ENCODE peak calls at places on chromosomes 4 and X, in seven cellular contexts. F, M, Y, X, R, H and O are unnamed samples.

GRCh38 chr4:109912706-109913621 is at the start of gene EGF:
- DNase-seq in F (no peak), M (peak), Y (no peak), X (peak), R (peak), H (no peak), O (no peak)

GRCh38 chr4:561456-561855 is 14.6 kb downstream of the TMEM271 start:
- DNase-seq in F (no peak), M (no peak), Y (no peak), X (no peak), R (no peak), H (no peak), O (no peak)

GRCh38 chr4:61938250-61938846 is 738.2 kb downstream of the ADGRL3 start:
- DNase-seq in F (no peak), M (peak), Y (no peak), X (no peak), R (no peak), H (no peak), O (peak)

GRCh38 chr4:165330666-165331065 is 3.2 kb downstream of the MSMO1 start:
- DNase-seq in F (no peak), M (no peak), Y (no peak), X (no peak), R (no peak), H (no peak), O (no peak)

GRCh38 chr4:6327220-6327917 is 57.7 kb downstream of the WFS1 start:
- DNase-seq in F (peak), M (peak), Y (peak), X (peak), R (peak), H (peak), O (no peak)

GRCh38 chr4:23097251-23097650 is 404.5 kb downstream of the GBA3 start:
- DNase-seq in F (no peak), M (no peak), Y (no peak), X (no peak), R (peak), H (no peak), O (no peak)

GRCh38 chr4:1246901-1247810 is 1.8 kb downstream of the CTBP1 start:
- DNase-seq in F (no peak), M (peak), Y (no peak), X (no peak), R (no peak), H (peak), O (no peak)

GRCh38 chrX:68692651-68693050 is 45.2 kb downstream of the STARD8 start:
- DNase-seq in F (no peak), M (no peak), Y (no peak), X (no peak), R (peak), H (no peak), O (no peak)

GRCh38 chr4:40550900-40551546 is 78.6 kb downstream of the RBM47 start:
- DNase-seq in F (no peak), M (peak), Y (no peak), X (no peak), R (peak), H (no peak), O (no peak)

GRCh38 chr4:151099976-151100417 is 569 bp downstream of the RPS3A start:
- DNase-seq in F (no peak), M (peak), Y (no peak), X (no peak), R (peak), H (no peak), O (no peak)

GRCh38 chrX:56803849-56804681 is 75.0 kb downstream of the NBDY start:
- DNase-seq in F (no peak), M (no peak), Y (no peak), X (peak), R (no peak), H (no peak), O (no peak)

GRCh38 chrX:31435592-31435991 is 363.8 kb upstream of the FTHL17 start:
- DNase-seq in F (peak), M (peak), Y (peak), X (no peak), R (peak), H (no peak), O (peak)

GRCh38 chr4:156137971-156138581 is 184.4 kb upstream of the CTSO start:
- DNase-seq in F (no peak), M (no peak), Y (no peak), X (peak), R (no peak), H (no peak), O (no peak)

GRCh38 chrX:136767104-136767941 is 13.4 kb downstream of the ARHGEF6 start:
- DNase-seq in F (peak), M (peak), Y (peak), X (peak), R (peak), H (no peak), O (no peak)

GRCh38 chr4:68906238-68907137 is 45.1 kb downstream of the UGT2A3 start:
- DNase-seq in F (no peak), M (peak), Y (no peak), X (no peak), R (peak), H (no peak), O (peak)

GRCh38 chr4:153731239-153731638 is 28.6 kb downstream of the RNF175 start:
- DNase-seq in F (no peak), M (no peak), Y (no peak), X (no peak), R (peak), H (no peak), O (no peak)

GRCh38 chr4:835148-836002 is 9.4 kb upstream of the CPLX1 start:
- DNase-seq in F (no peak), M (no peak), Y (no peak), X (no peak), R (no peak), H (no peak), O (no peak)

GRCh38 chr4:15420642-15421041 is 7.2 kb upstream of the C1QTNF7 start:
- DNase-seq in F (peak), M (no peak), Y (peak), X (peak), R (peak), H (no peak), O (no peak)

GRCh38 chrX:119638725-119639471 is 32.7 kb upstream of the NKRF start:
- DNase-seq in F (no peak), M (no peak), Y (no peak), X (no peak), R (no peak), H (no peak), O (no peak)

GRCh38 chr4:159297088-159297487 is 194.2 kb downstream of the RAPGEF2 start:
- DNase-seq in F (no peak), M (no peak), Y (no peak), X (no peak), R (no peak), H (no peak), O (no peak)

GRCh38 chr4:167114416-167114971 is 119.8 kb downstream of the SPOCK3 start:
- DNase-seq in F (no peak), M (no peak), Y (no peak), X (no peak), R (peak), H (no peak), O (no peak)

GRCh38 chrX:153645921-153646481 is 1.0 kb upstream of the DUSP9 start:
- DNase-seq in F (no peak), M (no peak), Y (no peak), X (no peak), R (no peak), H (no peak), O (no peak)

GRCh38 chrX:103488332-103488731 is 31.0 kb downstream of the RAB40A start:
- DNase-seq in F (no peak), M (peak), Y (no peak), X (no peak), R (peak), H (no peak), O (no peak)

GRCh38 chr4:9812530-9813340 is 31.3 kb downstream of the DRD5 start:
- DNase-seq in F (no peak), M (no peak), Y (no peak), X (peak), R (no peak), H (no peak), O (no peak)

GRCh38 chrX:40012039-40012799 is 85.5 kb downstream of the BCOR start:
- DNase-seq in F (no peak), M (no peak), Y (no peak), X (no peak), R (peak), H (no peak), O (no peak)

GRCh38 chr4:72216539-72217277 is 184.9 kb downstream of the NPFFR2 start:
- DNase-seq in F (no peak), M (no peak), Y (no peak), X (no peak), R (no peak), H (no peak), O (no peak)

GRCh38 chr4:3469386-3470243 is 6.5 kb downstream of the DOK7 start:
- DNase-seq in F (no peak), M (no peak), Y (no peak), X (no peak), R (no peak), H (no peak), O (no peak)

GRCh38 chr4:141403782-141404181 is 183.1 kb downstream of the ZNF330 start:
- DNase-seq in F (no peak), M (no peak), Y (no peak), X (no peak), R (no peak), H (no peak), O (no peak)